ENCODE peak calls at places on chromosome 15, in nine cellular contexts. Z is GM12865, Q is AG09309, A is epithelial cell of esophagus, G is dorsolateral prefrontal cortex, F is type B pancreatic cell, W is body of pancreas, V is colonic mucosa, L is psoas muscle. P is an unnamed sample.

GRCh38 chr15:77173487-77173886 is 102.6 kb upstream of the TSPAN3 start:
- DNase-seq in G (no peak), A (peak; percentile 15), L (no peak), Z (no peak), W (no peak), Q (no peak), F (no peak), V (peak; percentile 41), P (no peak)

GRCh38 chr15:75195766-75196241 is 5.9 kb upstream of the C15orf39 start:
- DNase-seq in W (peak; percentile 42), G (no peak), F (no peak), V (no peak), Q (no peak), L (no peak), Z (no peak), A (no peak), P (no peak)

GRCh38 chr15:75025548-75026260 is 2.3 kb downstream of the PPCDC start:
- DNase-seq in A (no peak), Q (no peak), V (no peak), W (no peak), G (no peak), L (no peak), Z (no peak), F (no peak), P (no peak)

GRCh38 chr15:88661041-88661765 is 22.4 kb downstream of the ISG20 start:
- DNase-seq in A (no peak), F (no peak), L (no peak), Q (peak; percentile 11), Z (no peak), V (no peak), G (no peak), W (no peak), P (no peak)

GRCh38 chr15:90531147-90531546 is 1.4 kb downstream of the CRTC3 start:
- DNase-seq in Z (no peak), Q (no peak), A (no peak), L (no peak), V (no peak), F (no peak), G (no peak), W (no peak), P (no peak)

GRCh38 chr15:90553248-90553745 is 23.6 kb downstream of the CRTC3 start:
- DNase-seq in A (no peak), V (no peak), W (no peak), G (no peak), Z (no peak), L (no peak), F (no peak), Q (peak; percentile 78), P (no peak)

GRCh38 chr15:89088605-89089315 is 504 bp downstream of the ABHD2 start:
- DNase-seq in F (peak; percentile 72), L (peak; percentile 87), Q (no peak), W (peak; percentile 85), Z (peak; percentile 34), G (no peak), V (peak; percentile 55), A (no peak), P (no peak)

GRCh38 chr15:101451192-101451799 is 38.2 kb downstream of the PCSK6 start:
- DNase-seq in G (no peak), Z (no peak), A (no peak), W (no peak), F (no peak), Q (no peak), V (no peak), L (peak; percentile 79), P (no peak)

GRCh38 chr15:63599401-63600000 is 2.3 kb downstream of the FBXL22 start:
- DNase-seq in G (peak; percentile 53), F (no peak), V (peak; percentile 81), L (peak; percentile 85), Q (no peak), Z (peak; percentile 69), A (peak; percentile 77), W (peak; percentile 85), P (no peak)

GRCh38 chr15:63999177-63999576 is 47.1 kb downstream of the DAPK2 start:
- DNase-seq in Q (no peak), L (no peak), V (no peak), Z (peak; percentile 38), A (no peak), W (no peak), G (no peak), F (no peak), P (no peak)

GRCh38 chr15:81740402-81740801 is 305.4 kb downstream of the MEX3B start:
- DNase-seq in Z (no peak), V (no peak), A (no peak), F (no peak), G (no peak), W (no peak), Q (no peak), L (no peak), P (no peak)

GRCh38 chr15:73832657-73833056 is 40.7 kb upstream of the TBC1D21 start:
- DNase-seq in L (no peak), V (no peak), W (no peak), Q (no peak), G (no peak), F (no peak), Z (no peak), A (peak; percentile 5), P (no peak)

GRCh38 chr15:44595246-44595645 is 58.3 kb downstream of the EIF3J start:
- DNase-seq in F (no peak), W (no peak), Z (no peak), Q (no peak), A (no peak), V (no peak), L (no peak), G (no peak), P (no peak)

GRCh38 chr15:99556010-99556409 is 9.8 kb upstream of the MEF2A start:
- DNase-seq in G (no peak), A (no peak), Q (no peak), V (no peak), Z (no peak), L (no peak), W (no peak), F (no peak), P (no peak)

DNA sequence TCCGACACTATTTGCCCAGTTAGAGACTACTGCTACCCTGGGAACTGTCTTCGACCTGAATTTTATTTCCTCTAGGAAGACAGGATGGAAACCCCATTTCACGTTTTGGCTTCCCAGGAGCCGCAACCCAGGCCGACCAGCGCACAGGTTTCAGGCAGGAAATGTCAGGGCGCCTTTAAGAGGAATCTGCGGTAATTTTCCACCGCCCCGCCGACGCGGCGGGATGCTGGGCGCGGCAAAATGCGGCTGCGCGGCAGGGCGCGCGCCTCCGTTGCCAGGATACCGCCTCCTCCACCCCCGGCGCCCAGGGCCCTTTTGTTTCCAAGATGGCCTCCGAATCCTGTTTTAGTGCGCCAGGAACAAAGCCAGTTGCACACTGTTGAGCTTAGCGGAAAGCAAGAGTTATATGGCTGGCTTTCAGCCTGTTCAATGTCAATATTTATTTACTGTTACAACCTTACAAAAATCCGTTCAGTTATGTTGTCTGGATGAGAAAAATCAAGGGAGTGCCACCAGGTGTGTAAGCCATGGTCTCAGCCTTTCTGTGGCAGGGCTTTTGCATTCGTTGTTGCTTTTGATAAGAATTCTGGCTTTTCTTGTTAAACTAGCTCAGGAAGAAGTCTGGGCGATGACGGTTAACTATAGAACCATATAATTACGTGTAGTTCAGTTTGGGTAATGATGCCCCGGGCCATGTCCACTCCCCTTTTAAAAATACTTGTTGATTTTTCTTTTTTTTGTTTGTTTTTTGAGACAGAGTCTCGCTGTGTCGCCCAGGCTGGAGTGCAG is 79.7 kb upstream of the CHD2 start:
- DNase-seq in F (peak; percentile 93), G (peak; percentile 92), V (peak; percentile 95), A (peak; percentile 95), Z (peak; percentile 90), Q (no peak), W (peak; percentile 95), L (peak; percentile 95), P (peak; percentile 91)
- TF ChIP-seq CTCF in F (no peak), G (no peak), V (no peak), A (no peak), Z (no peak), Q (no peak), W (peak; percentile 4), L (no peak), P (no peak)

DNA sequence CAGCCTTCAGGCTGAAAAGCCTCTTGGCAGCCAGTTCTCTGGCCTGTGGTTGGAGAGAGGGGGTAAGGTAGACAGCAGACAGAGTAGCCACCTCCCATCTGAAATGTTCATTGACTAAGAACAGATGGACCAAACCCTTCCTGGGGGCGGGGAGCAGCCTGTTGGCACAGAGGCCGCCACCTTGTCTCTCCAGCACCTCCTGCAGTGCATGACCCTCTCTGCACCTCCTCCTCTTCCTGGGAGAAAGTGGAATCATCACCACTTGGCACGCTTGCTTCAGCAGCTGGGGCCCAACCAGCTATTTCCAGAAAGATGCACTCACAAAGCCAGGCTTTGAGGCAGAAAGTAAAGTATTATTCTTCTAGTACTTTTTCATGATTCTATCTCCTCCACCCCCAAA is 313.4 kb upstream of the CHRM5 start:
- DNase-seq in W (no peak), G (no peak), A (peak; percentile 23), L (no peak), V (no peak), F (no peak), Q (no peak), Z (no peak), P (no peak)
- TF ChIP-seq CTCF in W (no peak), G (no peak), A (peak; percentile 14), L (no peak), V (no peak), F (no peak), Q (no peak), Z (no peak), P (no peak)

GRCh38 chr15:58770857-58771620 is at the start of gene MINDY2:
- DNase-seq in W (peak; percentile 98), L (peak; percentile 99), A (peak; percentile 99), G (peak; percentile 97), Q (peak; percentile 95), Z (peak; percentile 99), V (peak; percentile 98), F (peak; percentile 99), P (peak; percentile 99)
- TF ChIP-seq CTCF in W (peak; percentile 10), L (peak; percentile 18), A (peak; percentile 35), G (peak; percentile 38), Q (peak; percentile 30), Z (peak; percentile 34), V (no peak), F (peak; percentile 58), P (peak; percentile 74)

DNA sequence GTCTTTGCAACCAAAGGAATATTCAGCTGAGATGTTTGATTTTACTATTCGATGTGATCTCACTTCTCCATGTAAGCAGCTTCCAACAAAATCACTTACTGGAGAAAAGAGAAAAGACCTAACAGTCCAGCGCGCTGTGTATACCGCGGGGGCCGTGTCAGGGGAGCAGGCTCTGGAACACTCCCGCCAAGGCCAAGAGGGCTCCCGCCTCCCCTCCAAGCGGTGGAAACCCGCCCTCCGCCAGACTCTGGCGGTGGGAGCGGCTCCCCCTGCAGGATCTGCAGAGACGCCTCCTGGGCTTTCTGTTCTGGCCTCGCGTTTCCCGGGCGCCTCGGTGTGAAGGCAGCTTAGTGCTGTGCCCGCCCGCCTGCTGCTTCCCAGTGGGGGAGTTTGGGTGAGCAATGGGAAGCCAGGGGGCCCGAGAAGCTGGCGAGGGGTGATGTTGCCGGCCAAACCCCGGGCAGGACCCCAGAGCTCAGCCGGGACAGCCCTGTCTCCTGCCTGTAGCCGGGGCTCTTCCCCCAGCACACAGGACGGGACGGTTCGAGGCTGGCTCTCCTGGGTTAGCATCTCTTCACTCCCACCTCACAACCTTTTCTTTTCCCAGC is 36.3 kb downstream of the CHST14 start:
- DNase-seq in W (peak; percentile 85), F (peak; percentile 83), L (peak; percentile 85), A (peak; percentile 69), G (peak; percentile 58), Q (no peak), Z (peak; percentile 65), V (peak; percentile 73), P (no peak)
- TF ChIP-seq CTCF in W (peak; percentile 69), F (peak; percentile 75), L (peak; percentile 64), A (peak; percentile 67), G (peak; percentile 70), Q (peak; percentile 91), Z (peak; percentile 65), V (peak; percentile 50), P (peak; percentile 84)

GRCh38 chr15:70400766-70401541 is 303.2 kb upstream of the TLE3 start:
- DNase-seq in W (no peak), V (no peak), Q (peak; percentile 7), A (no peak), F (no peak), L (peak; percentile 59), Z (no peak), G (no peak), P (no peak)
- TF ChIP-seq CTCF in W (no peak), V (no peak), Q (no peak), A (no peak), F (no peak), L (no peak), Z (no peak), G (no peak), P (no peak)